ENCODE peak calls at places on chromosomes 4 and X, in four cellular contexts. One of them, this sample, is unnamed.
A peak's percentile ranks its signal among the peaks of the same experiment; 100 is the strongest.

GRCh38 chr4:123986268-123986798 is 589.7 kb downstream of the SPRY1 start:
- DNase-seq in A549: no peak
- DNase-seq in HepG2: no peak
- DNase-seq in K562: no peak
- DNase-seq in this sample: no peak

GRCh38 chr4:146134761-146135160 is 40.8 kb upstream of the LSM6 start:
- DNase-seq in A549: no peak
- DNase-seq in HepG2: no peak
- DNase-seq in K562: no peak
- DNase-seq in this sample: no peak

GRCh38 chr4:150217192-150217591 is 138.9 kb downstream of the DCLK2 start:
- DNase-seq in A549: no peak
- DNase-seq in K562: no peak
- DNase-seq in HepG2: peak; percentile 16
- DNase-seq in this sample: no peak

GRCh38 chr4:77209936-77210335 is 52.9 kb downstream of the CCNG2 start:
- DNase-seq in HepG2: no peak
- DNase-seq in A549: no peak
- DNase-seq in K562: no peak
- DNase-seq in this sample: no peak

GRCh38 chrX:108558217-108558616 is 118.6 kb downstream of the COL4A5 start:
- DNase-seq in K562: peak; percentile 74
- DNase-seq in HepG2: no peak
- DNase-seq in A549: no peak
- DNase-seq in this sample: no peak

GRCh38 chrX:32087663-32088062 is 1015.8 kb upstream of the FTHL17 start:
- DNase-seq in HepG2: no peak
- DNase-seq in K562: no peak
- DNase-seq in A549: no peak
- DNase-seq in this sample: no peak

GRCh38 chrX:18173494-18174180 is 47.0 kb downstream of the BEND2 start:
- DNase-seq in K562: peak; percentile 47
- DNase-seq in HepG2: no peak
- DNase-seq in A549: no peak
- DNase-seq in this sample: no peak

GRCh38 chrX:54067741-54068140 is 23.5 kb upstream of the PHF8 start:
- DNase-seq in K562: no peak
- DNase-seq in HepG2: no peak
- DNase-seq in A549: no peak
- DNase-seq in this sample: no peak

GRCh38 chr4:59729321-59729720 is 1470.8 kb upstream of the ADGRL3 start:
- DNase-seq in HepG2: no peak
- DNase-seq in K562: no peak
- DNase-seq in A549: no peak
- DNase-seq in this sample: no peak

GRCh38 chrX:107716045-107716684 is 59.4 kb downstream of the TSC22D3 start:
- DNase-seq in HepG2: no peak
- DNase-seq in A549: peak; percentile 30
- DNase-seq in K562: no peak
- DNase-seq in this sample: no peak

GRCh38 chr4:52780206-52780605 is 29.0 kb upstream of the ERVMER34-1 start:
- DNase-seq in A549: no peak
- DNase-seq in HepG2: no peak
- DNase-seq in K562: no peak
- DNase-seq in this sample: no peak

GRCh38 chr4:62344474-62344873 is 1144.3 kb downstream of the ADGRL3 start:
- DNase-seq in K562: no peak
- DNase-seq in A549: no peak
- DNase-seq in HepG2: no peak
- DNase-seq in this sample: no peak

GRCh38 chr4:139596680-139597279 is 40.8 kb upstream of the SETD7 start:
- DNase-seq in K562: no peak
- DNase-seq in HepG2: no peak
- DNase-seq in A549: no peak
- DNase-seq in this sample: no peak

GRCh38 chrX:54494970-54495813 is 842 bp downstream of the FGD1 start:
- DNase-seq in HepG2: no peak
- DNase-seq in K562: no peak
- DNase-seq in A549: no peak
- DNase-seq in this sample: no peak

GRCh38 chrX:44946771-44947170 is 73.8 kb downstream of the KDM6A start:
- DNase-seq in HepG2: no peak
- DNase-seq in K562: no peak
- DNase-seq in A549: no peak
- DNase-seq in this sample: no peak

GRCh38 chr4:99447079-99447478 is 11.9 kb upstream of the ADH7 start:
- DNase-seq in K562: no peak
- DNase-seq in HepG2: no peak
- DNase-seq in A549: no peak
- DNase-seq in this sample: peak; percentile 34

GRCh38 chrX:12953420-12953819 is 21.5 kb upstream of the TMSB4X start:
- DNase-seq in HepG2: no peak
- DNase-seq in K562: no peak
- DNase-seq in A549: no peak
- DNase-seq in this sample: no peak

GRCh38 chr4:160485071-160485687 is 1382.3 kb downstream of the RAPGEF2 start:
- DNase-seq in A549: no peak
- DNase-seq in HepG2: no peak
- DNase-seq in K562: no peak
- DNase-seq in this sample: no peak
- TF ChIP-seq REST in A549: no peak
- TF ChIP-seq REST in HepG2: no peak
- TF ChIP-seq REST in K562: no peak
- TF ChIP-seq REST in this sample: no peak

GRCh38 chr4:3244002-3244401 is 5.0 kb upstream of the MSANTD1 start:
- DNase-seq in K562: no peak
- DNase-seq in A549: no peak
- DNase-seq in HepG2: no peak
- DNase-seq in this sample: no peak

GRCh38 chr4:3240936-3241522 is 7.9 kb upstream of the MSANTD1 start:
- DNase-seq in HepG2: no peak
- DNase-seq in A549: no peak
- DNase-seq in K562: no peak
- DNase-seq in this sample: no peak

GRCh38 chr4:3239998-3240920 is 8.7 kb upstream of the MSANTD1 start:
- DNase-seq in K562: no peak
- DNase-seq in A549: no peak
- DNase-seq in HepG2: no peak
- DNase-seq in this sample: no peak

GRCh38 chr4:3243066-3243775 is 5.7 kb upstream of the MSANTD1 start:
- DNase-seq in HepG2: no peak
- DNase-seq in A549: no peak
- DNase-seq in K562: peak; percentile 33
- DNase-seq in this sample: no peak

DNA sequence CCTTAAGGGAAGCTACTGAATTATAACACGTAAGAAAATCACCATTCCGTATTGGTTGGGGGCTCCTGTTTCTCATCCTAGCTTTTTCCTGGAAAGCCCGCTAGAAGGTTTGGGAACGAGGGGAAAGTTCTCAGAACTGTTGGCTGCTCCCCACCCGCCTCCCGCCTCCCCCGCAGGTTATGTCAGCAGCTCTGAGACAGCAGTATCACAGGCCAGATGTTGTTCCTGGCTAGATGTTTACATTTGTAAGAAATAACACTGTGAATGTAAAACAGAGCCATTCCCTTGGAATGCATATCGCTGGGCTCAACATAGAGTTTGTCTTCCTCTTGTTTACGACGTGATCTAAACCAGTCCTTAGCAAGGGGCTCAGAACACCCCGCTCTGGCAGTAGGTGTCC is 7.1 kb upstream of the MSANTD1 start:
- DNase-seq in HepG2: no peak
- DNase-seq in K562: peak; percentile 62
- DNase-seq in A549: no peak
- DNase-seq in this sample: no peak
- TF ChIP-seq MYC in HepG2: no peak
- TF ChIP-seq MYC in K562: no peak
- TF ChIP-seq MYC in A549: no peak
- TF ChIP-seq MYC in this sample: no peak

GRCh38 chr4:176193126-176193525 is 2.3 kb downstream of the SPATA4 start:
- DNase-seq in A549: no peak
- DNase-seq in K562: no peak
- DNase-seq in HepG2: no peak
- DNase-seq in this sample: no peak

GRCh38 chr4:176198316-176198903 is 3.0 kb upstream of the SPATA4 start:
- DNase-seq in A549: no peak
- DNase-seq in HepG2: no peak
- DNase-seq in K562: no peak
- DNase-seq in this sample: no peak

GRCh38 chr4:176191974-176192373 is 3.4 kb downstream of the SPATA4 start:
- DNase-seq in K562: no peak
- DNase-seq in HepG2: no peak
- DNase-seq in A549: no peak
- DNase-seq in this sample: no peak

GRCh38 chr4:176193898-176194297 is 1.5 kb downstream of the SPATA4 start:
- DNase-seq in K562: no peak
- DNase-seq in HepG2: no peak
- DNase-seq in A549: no peak
- DNase-seq in this sample: no peak

GRCh38 chr4:176195184-176195978 is at the start of gene SPATA4:
- DNase-seq in HepG2: peak; percentile 65
- DNase-seq in K562: peak; percentile 93
- DNase-seq in A549: peak; percentile 65
- DNase-seq in this sample: peak; percentile 84
- TF ChIP-seq POLR2A in HepG2: no peak
- TF ChIP-seq POLR2A in K562: peak; percentile 69
- TF ChIP-seq POLR2A in A549: peak; percentile 46
- TF ChIP-seq POLR2A in this sample: no peak

DNA sequence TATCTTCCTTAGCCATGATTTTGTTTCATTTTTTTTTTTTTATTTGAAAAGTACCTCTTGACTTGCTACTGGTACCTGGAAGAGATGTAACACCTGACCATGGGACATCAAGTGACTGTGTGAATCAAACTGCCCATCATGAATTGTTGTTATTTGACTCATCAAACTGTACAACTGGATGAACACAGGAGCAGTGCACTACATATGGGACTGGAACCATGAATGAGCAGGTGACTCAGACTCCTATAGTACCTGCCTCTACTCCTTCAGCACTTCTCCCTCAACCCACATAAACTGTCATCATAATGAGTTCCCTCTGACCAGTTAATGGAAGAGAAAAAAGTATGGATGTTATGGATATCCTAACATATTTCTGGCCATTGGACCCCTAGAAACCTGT is 15.9 kb upstream of the UBE2D3 start:
- DNase-seq in HepG2: no peak
- DNase-seq in A549: no peak
- DNase-seq in K562: no peak
- DNase-seq in this sample: no peak
- TF ChIP-seq REST in HepG2: no peak
- TF ChIP-seq REST in A549: no peak
- TF ChIP-seq REST in K562: no peak
- TF ChIP-seq REST in this sample: no peak

DNA sequence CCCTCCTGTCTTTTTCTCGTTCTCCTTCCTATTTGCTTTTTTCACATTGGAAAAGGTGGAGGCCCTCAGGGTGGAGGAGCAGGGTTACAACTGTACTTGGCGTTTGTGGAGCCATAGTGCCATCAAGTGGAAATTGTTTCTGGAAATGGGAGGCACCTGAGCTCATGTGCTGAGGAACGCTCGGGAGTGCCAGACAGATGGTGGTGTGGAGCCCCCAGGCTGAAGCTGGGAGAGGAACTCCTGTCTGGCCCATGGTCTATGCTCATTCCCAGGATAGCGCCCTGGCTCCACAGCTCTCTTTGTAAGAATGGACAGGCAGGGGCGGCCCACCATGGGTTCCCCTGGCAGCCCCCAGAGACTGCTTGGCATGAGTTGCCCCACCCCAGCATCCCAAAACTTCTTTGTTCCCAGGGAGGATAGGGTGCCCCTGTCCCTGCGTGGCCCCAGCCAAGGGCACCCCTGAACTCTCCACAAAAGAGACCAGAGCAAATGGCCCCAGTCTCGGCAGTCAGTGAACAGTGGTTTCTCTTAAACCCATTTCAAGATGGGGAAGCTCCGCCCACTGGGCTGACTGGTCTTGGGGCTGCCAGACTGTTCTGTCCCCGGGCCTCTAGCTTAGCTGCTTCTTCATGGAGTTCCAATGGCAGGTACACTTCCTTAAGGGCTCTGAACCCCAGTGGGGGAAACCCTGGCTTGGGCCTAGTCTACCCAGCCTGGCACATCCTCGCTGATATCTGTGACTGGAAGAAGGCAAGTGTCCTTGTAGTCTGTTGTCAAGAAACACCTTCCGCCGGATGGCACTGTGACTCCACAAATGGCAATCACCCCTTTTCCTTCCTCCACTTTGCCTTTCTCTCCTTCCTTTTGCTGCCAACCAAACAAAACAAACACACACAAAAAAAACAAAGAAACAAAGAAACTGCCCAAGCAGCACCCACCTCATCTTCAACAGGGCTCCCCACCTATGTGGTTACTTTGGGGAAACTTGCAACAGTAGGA is 70.1 kb downstream of the NBDY start:
- DNase-seq in HepG2: peak; percentile 10
- DNase-seq in K562: no peak
- DNase-seq in A549: no peak
- DNase-seq in this sample: no peak
- TF ChIP-seq MYC in HepG2: no peak
- TF ChIP-seq MYC in K562: no peak
- TF ChIP-seq MYC in A549: no peak
- TF ChIP-seq MYC in this sample: no peak

DNA sequence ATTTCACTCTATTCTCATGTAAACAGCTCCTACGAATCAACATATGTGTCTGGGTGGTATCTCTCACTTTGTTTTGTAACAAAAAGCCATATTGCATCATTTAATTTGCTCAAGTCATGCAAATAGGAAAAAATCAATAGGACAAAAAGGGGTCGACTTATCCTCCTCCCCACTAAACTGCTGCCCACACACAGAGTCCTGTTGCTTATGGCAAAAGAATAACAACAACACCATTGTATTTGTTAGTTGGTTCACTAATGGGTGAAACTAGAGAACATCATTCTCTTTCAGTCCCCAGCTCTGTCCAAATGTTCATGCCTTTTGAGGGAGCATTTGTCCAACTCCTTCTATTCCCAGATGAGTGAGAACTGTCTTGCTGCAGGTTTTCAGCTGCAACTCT is 2.1 kb downstream of the HHIP start:
- DNase-seq in K562: no peak
- DNase-seq in A549: no peak
- DNase-seq in HepG2: no peak
- DNase-seq in this sample: no peak
- TF ChIP-seq POLR2A in K562: no peak
- TF ChIP-seq POLR2A in A549: no peak
- TF ChIP-seq POLR2A in HepG2: no peak
- TF ChIP-seq POLR2A in this sample: no peak

GRCh38 chrX:29257516-29257915 is 670.3 kb downstream of the IL1RAPL1 start:
- DNase-seq in HepG2: no peak
- DNase-seq in K562: no peak
- DNase-seq in A549: no peak
- DNase-seq in this sample: no peak
- TF ChIP-seq REST in HepG2: no peak
- TF ChIP-seq REST in K562: no peak
- TF ChIP-seq REST in A549: no peak
- TF ChIP-seq REST in this sample: no peak